ENCODE peak calls at places on chromosome 21, in seven cellular contexts. V is left cardiac atrium; P is stimulated activated naive CD8-positive, alpha-beta T cell treated with anti-CD3 and anti-CD28 coated beads, Interleukin-15, Interleukin-2, amounts not matched to agents 100 U/mL and 50 U/mL, for 24 hours; O is activated CD8-positive, alpha-beta T cell treated with anti-CD3 and anti-CD28 coated beads, Interleukin-2, amount 10 ng/mL, durations not matched to agents 7 days and 5 days; I is memory B cell; S is heart right ventricle; H is A549. X is an unnamed sample.

GRCh38 chr21:25999935-26000582 is 170.5 kb downstream of the APP start:
- ATAC-seq in S (no peak), V (no peak), I (peak; percentile 51), H (no peak), O (peak; percentile 94), P (peak; percentile 68), X (no peak)

GRCh38 chr21:40832316-40832715 is 14.6 kb downstream of the DSCAM start:
- ATAC-seq in P (no peak), O (no peak), H (no peak), V (no peak), S (no peak), I (no peak), X (no peak)

GRCh38 chr21:42214921-42215320 is 4.0 kb upstream of the ABCG1 start:
- ATAC-seq in H (no peak), O (no peak), S (no peak), I (no peak), P (no peak), V (no peak), X (no peak)

GRCh38 chr21:17472167-17472566 is 40.7 kb upstream of the CXADR start:
- ATAC-seq in O (no peak), H (no peak), I (no peak), S (no peak), V (no peak), P (no peak), X (no peak)

GRCh38 chr21:42002421-42002958 is 7.7 kb downstream of the ZBTB21 start:
- ATAC-seq in P (peak; percentile 94), O (peak; percentile 78), I (peak; percentile 58), S (no peak), H (no peak), V (peak; percentile 47), X (peak; percentile 92)

GRCh38 chr21:39452207-39452964 is 616 bp downstream of the SH3BGR start:
- ATAC-seq in H (no peak), S (peak; percentile 30), V (peak; percentile 63), I (no peak), O (no peak), P (no peak), X (no peak)

GRCh38 chr21:14995695-14996490 is 68.9 kb downstream of the NRIP1 start:
- ATAC-seq in P (no peak), V (peak; percentile 29), H (no peak), O (no peak), I (no peak), S (no peak), X (no peak)

GRCh38 chr21:38400195-38400695 is 98.0 kb downstream of the ERG start:
- ATAC-seq in I (no peak), V (no peak), S (no peak), P (no peak), H (no peak), O (no peak), X (no peak)

GRCh38 chr21:46089285-46089684 is 8.6 kb upstream of the COL6A2 start:
- ATAC-seq in O (no peak), V (no peak), S (no peak), P (no peak), H (no peak), I (no peak), X (no peak)

GRCh38 chr21:25997788-25998611 is 172.6 kb downstream of the APP start:
- ATAC-seq in O (no peak), P (no peak), H (no peak), S (peak; percentile 74), I (no peak), V (peak; percentile 32), X (no peak)

GRCh38 chr21:39867198-39867650 is at the start of gene PCP4:
- ATAC-seq in P (no peak), H (peak; percentile 30), S (peak; percentile 34), O (peak; percentile 49), I (no peak), V (peak; percentile 75), X (no peak)

GRCh38 chr21:33799378-33800090 is 116.1 kb downstream of the ATP5PO start:
- ATAC-seq in I (no peak), V (peak; percentile 86), S (peak; percentile 79), H (peak; percentile 39), P (no peak), O (no peak), X (no peak)

GRCh38 chr21:43370091-43370658 is 56.8 kb downstream of the SIK1 start:
- ATAC-seq in P (peak; percentile 20), V (no peak), S (no peak), H (no peak), O (no peak), I (peak; percentile 82), X (peak; percentile 13)

GRCh38 chr21:45970674-45971486 is 10.7 kb upstream of the COL6A1 start:
- ATAC-seq in O (peak; percentile 45), P (peak; percentile 62), V (peak; percentile 41), S (peak; percentile 26), I (no peak), H (peak; percentile 84), X (peak; percentile 83)

GRCh38 chr21:35850542-35851103 is 209.7 kb downstream of the SETD4 start:
- ATAC-seq in I (no peak), V (peak; percentile 37), O (no peak), S (peak; percentile 11), P (no peak), H (no peak), X (peak; percentile 31)

GRCh38 chr21:39705849-39706248 is 39.1 kb upstream of the IGSF5 start:
- ATAC-seq in I (no peak), P (no peak), S (no peak), V (no peak), O (no peak), H (no peak), X (no peak)

GRCh38 chr21:43300496-43301423 is 126.2 kb downstream of the SIK1 start:
- ATAC-seq in P (no peak), H (no peak), V (peak; percentile 32), O (no peak), I (no peak), S (peak; percentile 69), X (no peak)

GRCh38 chr21:26565105-26565504 is 8.0 kb downstream of the CYYR1 start:
- ATAC-seq in S (no peak), H (no peak), P (no peak), O (no peak), I (no peak), V (no peak), X (no peak)

GRCh38 chr21:33036430-33037162 is 10.9 kb downstream of the OLIG2 start:
- ATAC-seq in I (no peak), P (peak; percentile 84), S (no peak), O (peak; percentile 88), V (peak; percentile 83), H (no peak), X (peak; percentile 86)

GRCh38 chr21:44889625-44890337 is 16.3 kb upstream of the PTTG1IP start:
- ATAC-seq in V (no peak), P (no peak), I (no peak), H (no peak), O (no peak), S (no peak), X (no peak)

GRCh38 chr21:25555492-25555891 is 51.8 kb downstream of the MRPL39 start:
- ATAC-seq in H (no peak), O (no peak), P (peak; percentile 58), I (no peak), V (no peak), S (no peak), X (no peak)

X was measured in SK-N-SH treated with all-trans-retinoic acid at 6 μM for 48 hours.